ENCODE peak calls at places on chromosomes 12 and 14, in four cellular contexts. T is AG10803, K is GM10248, V is progenitor cell of endocrine pancreas. C is an unnamed sample.

GRCh38 chr12:59839514-59839913 is 243.7 kb downstream of the SLC16A7 start:
- DNase-seq in K (no peak), T (no peak), V (no peak), C (no peak)

GRCh38 chr12:116855744-116856470 is 25.3 kb downstream of the HRK start:
- DNase-seq in V (no peak), T (no peak), K (no peak), C (no peak)

GRCh38 chr12:109609256-109609821 is 35.7 kb downstream of the MVK start:
- DNase-seq in T (no peak), V (no peak), K (no peak), C (no peak)

GRCh38 chr14:69460093-69460701 is 24.3 kb upstream of the PLEKHD1 start:
- DNase-seq in T (peak; percentile 85), V (peak; percentile 20), K (peak; percentile 68), C (peak; percentile 44)

GRCh38 chr14:39241637-39242036 is 7.9 kb downstream of the MIA2 start:
- DNase-seq in V (no peak), T (no peak), K (no peak), C (no peak)

GRCh38 chr14:20400965-20401593 is 12.2 kb downstream of the TEP1 start:
- DNase-seq in V (no peak), K (no peak), T (no peak), C (no peak)

GRCh38 chr12:124525927-124526692 is 41.3 kb downstream of the NCOR2 start:
- DNase-seq in V (no peak), T (no peak), K (no peak), C (no peak)

GRCh38 chr12:98352218-98352811 is 163.1 kb upstream of the TMPO start:
- DNase-seq in V (no peak), K (no peak), T (peak; percentile 70), C (no peak)

GRCh38 chr12:126667340-126667739 is 1599.6 kb upstream of the TMEM132C start:
- DNase-seq in V (no peak), K (no peak), T (peak; percentile 80), C (no peak)

GRCh38 chr14:89366580-89367448 is 50.2 kb downstream of the FOXN3 start:
- DNase-seq in K (no peak), T (no peak), V (no peak), C (no peak)

GRCh38 chr12:6263931-6264330 is 46.6 kb upstream of the PLEKHG6 start:
- DNase-seq in K (no peak), T (no peak), V (no peak), C (no peak)

GRCh38 chr14:54651018-54651351 is 84.1 kb downstream of the SAMD4A start:
- DNase-seq in K (no peak), V (no peak), T (no peak), C (no peak)

GRCh38 chr12:57765003-57765697 is 1.7 kb downstream of the CYP27B1 start:
- DNase-seq in V (no peak), K (peak; percentile 60), T (no peak), C (peak; percentile 47)

GRCh38 chr12:53989227-53990113 is 4.5 kb downstream of the HOXC10 start:
- DNase-seq in T (peak; percentile 88), V (no peak), K (peak; percentile 68), C (no peak)

GRCh38 chr12:1332327-1332726 is 262.1 kb downstream of the FBXL14 start:
- DNase-seq in T (no peak), K (no peak), V (no peak), C (no peak)

GRCh38 chr12:116594325-116595038 is 35.3 kb downstream of the MAP1LC3B2 start:
- DNase-seq in K (no peak), T (no peak), V (no peak), C (no peak)

GRCh38 chr12:127810026-127810425 is 456.9 kb upstream of the TMEM132C start:
- DNase-seq in V (no peak), T (peak; percentile 98), K (no peak), C (no peak)

GRCh38 chr14:71551291-71551955 is 380.8 kb upstream of the RGS6 start:
- DNase-seq in T (peak; percentile 91), V (no peak), K (no peak), C (no peak)

GRCh38 chr12:110254971-110255540 is 26.0 kb upstream of the ATP2A2 start:
- DNase-seq in V (no peak), K (no peak), T (no peak), C (no peak)

GRCh38 chr14:32559595-32559994 is 230.5 kb downstream of the AKAP6 start:
- DNase-seq in K (no peak), V (no peak), T (peak; percentile 47), C (no peak)

GRCh38 chr14:63650336-63650952 is 8.8 kb upstream of the WDR89 start:
- DNase-seq in K (no peak), T (peak; percentile 34), V (no peak), C (no peak)

GRCh38 chr12:3168775-3169221 is 91.6 kb downstream of the TSPAN9 start:
- DNase-seq in K (peak; percentile 43), V (no peak), T (peak; percentile 83), C (no peak)

GRCh38 chr14:85293820-85294219 is 236.1 kb upstream of the FLRT2 start:
- DNase-seq in V (no peak), K (no peak), T (no peak), C (no peak)

GRCh38 chr14:45038865-45039264 is 45.1 kb upstream of the PRPF39 start:
- DNase-seq in V (no peak), T (no peak), K (no peak), C (no peak)

GRCh38 chr12:42921741-42922511 is 332.4 kb upstream of the PRICKLE1 start:
- DNase-seq in K (no peak), T (no peak), V (no peak), C (no peak)

GRCh38 chr12:123078531-123079123 is 72.3 kb downstream of the PITPNM2 start:
- DNase-seq in K (no peak), V (no peak), T (no peak), C (no peak)

GRCh38 chr12:19575307-19576243 is 136.3 kb downstream of the AEBP2 start:
- DNase-seq in V (no peak), T (peak; percentile 67), K (no peak), C (no peak)

GRCh38 chr14:32023540-32023939 is 53.6 kb upstream of the ARHGAP5 start:
- DNase-seq in T (no peak), V (no peak), K (no peak), C (no peak)

GRCh38 chr12:25102402-25102801 is 92.6 kb downstream of the DNAI7 start:
- DNase-seq in K (no peak), T (no peak), V (no peak), C (no peak)

GRCh38 chr14:103520657-103521437 is 1.8 kb downstream of the CKB start:
- DNase-seq in K (peak; percentile 79), T (peak; percentile 71), V (peak; percentile 83), C (peak; percentile 87)

GRCh38 chr12:7120166-7120565 is 8.5 kb downstream of the RBP5 start:
- DNase-seq in V (no peak), K (no peak), T (no peak), C (no peak)

GRCh38 chr14:91303091-91303923 is 58.8 kb upstream of the GPR68 start:
- DNase-seq in T (no peak), V (no peak), K (peak; percentile 92), C (peak; percentile 98)

GRCh38 chr12:118052324-118053070 is 8.5 kb downstream of the WSB2 start:
- DNase-seq in T (peak; percentile 97), V (no peak), K (no peak), C (no peak)

GRCh38 chr12:30197392-30198047 is 413.8 kb upstream of the TMTC1 start:
- DNase-seq in V (no peak), T (no peak), K (no peak), C (no peak)

GRCh38 chr12:65926119-65927004 is 102.1 kb downstream of the HMGA2 start:
- DNase-seq in T (no peak), K (no peak), V (no peak), C (no peak)

GRCh38 chr14:91387135-91387849 is 30.3 kb downstream of the CCDC88C start:
- DNase-seq in K (no peak), T (peak; percentile 25), V (no peak), C (no peak)

GRCh38 chr14:106605548-106606448 is 1079.4 kb downstream of the TMEM121 start:
- DNase-seq in V (no peak), K (peak; percentile 74), T (no peak), C (no peak)

DNA sequence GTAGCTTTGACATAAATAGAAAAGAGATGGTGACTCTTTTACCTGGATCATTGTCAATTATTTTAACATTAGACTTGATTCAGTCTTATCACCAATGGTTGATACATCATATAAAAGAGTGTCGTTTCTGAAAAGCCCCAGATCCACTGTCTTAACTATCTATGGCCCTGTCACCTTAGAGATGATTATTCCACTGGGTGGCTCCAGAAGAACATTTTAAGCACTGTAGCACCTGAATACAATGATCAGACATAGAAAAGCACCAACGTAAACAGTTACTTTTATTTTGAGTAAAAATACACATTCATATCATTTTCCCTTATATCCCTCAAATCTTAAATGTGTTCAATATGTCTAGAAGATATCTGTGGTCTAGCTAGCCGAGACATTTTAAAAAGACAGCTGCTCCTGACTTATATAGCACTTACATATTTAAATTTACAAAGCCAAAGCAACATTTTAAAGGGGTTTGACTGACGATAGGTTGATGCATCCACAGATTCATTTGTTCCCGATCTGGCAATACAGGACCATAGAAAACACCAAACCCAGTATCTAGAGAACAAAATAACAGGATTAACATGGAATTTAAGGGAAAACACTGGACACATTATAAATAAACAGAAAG is 32.9 kb downstream of the TSPAN8 start:
- DNase-seq in V (no peak), T (no peak), K (no peak), C (no peak)
- TF ChIP-seq CTCF in V (no peak), T (no peak), K (no peak), C (no peak)

GRCh38 chr12:74365178-74365964 is 172.3 kb upstream of the ATXN7L3B start:
- DNase-seq in T (peak; percentile 11), K (peak; percentile 5), V (no peak), C (peak; percentile 7)
- TF ChIP-seq CTCF in T (peak; percentile 20), K (peak; percentile 48), V (peak; percentile 50), C (no peak)

GRCh38 chr12:49740930-49741881 is at the start of gene TMBIM6:
- DNase-seq in T (peak; percentile 100), V (peak; percentile 95), K (peak; percentile 95), C (peak; percentile 97)
- TF ChIP-seq CTCF in T (peak; percentile 83), V (peak; percentile 89), K (peak; percentile 95), C (peak; percentile 91)

GRCh38 chr14:67577909-67578749 is 21.9 kb downstream of the PIGH start:
- DNase-seq in K (no peak), T (no peak), V (no peak), C (no peak)

GRCh38 chr14:67579636-67580035 is 20.4 kb downstream of the PIGH start:
- DNase-seq in K (no peak), T (no peak), V (no peak), C (no peak)

GRCh38 chr14:67579040-67579439 is 21.0 kb downstream of the PIGH start:
- DNase-seq in T (no peak), K (no peak), V (no peak), C (no peak)

GRCh38 chr14:67582061-67582460 is 18.0 kb downstream of the PIGH start:
- DNase-seq in V (no peak), T (no peak), K (no peak), C (no peak)

GRCh38 chr14:67580336-67581230 is 19.5 kb downstream of the PIGH start:
- DNase-seq in T (no peak), V (no peak), K (no peak), C (no peak)
- TF ChIP-seq CTCF in T (no peak), V (no peak), K (no peak), C (no peak)

C was measured in nephron progenitor cell.